ENCODE peak calls at places on chromosomes 16 and 17, in ten cellular contexts. V, Y, C, O, P, Q, Z, B, H and X are unnamed samples.
A peak's percentile ranks its signal among the peaks of the same experiment; 100 is the strongest.

GRCh38 chr17:17024778-17025300 is 17.4 kb upstream of the MPRIP start:
- DNase-seq in V (no peak), Y (no peak), C (no peak), O (no peak), P (no peak), Q (no peak), Z (no peak), B (no peak), H (no peak), X (no peak)

GRCh38 chr17:74125160-74125559 is 78.3 kb upstream of the RPL38 start:
- DNase-seq in V (no peak), Y (no peak), C (no peak), O (no peak), P (no peak), Q (no peak), Z (no peak), B (no peak), H (no peak), X (no peak)

GRCh38 chr17:47879776-47880452 is 16.1 kb upstream of the SP2 start:
- DNase-seq in V (no peak), Y (no peak), C (no peak), O (no peak), P (no peak), Q (no peak), Z (no peak), B (no peak), H (no peak), X (peak; percentile 37)

GRCh38 chr17:77115947-77116346 is 24.8 kb upstream of the SEC14L1 start:
- DNase-seq in V (no peak), Y (no peak), C (no peak), O (no peak), P (no peak), Q (no peak), Z (no peak), B (no peak), H (no peak), X (no peak)

GRCh38 chr17:55764610-55765009 is 13.8 kb downstream of the PCTP start:
- DNase-seq in V (no peak), Y (no peak), C (no peak), O (no peak), P (no peak), Q (no peak), Z (no peak), B (no peak), H (no peak), X (no peak)

GRCh38 chr16:50462793-50463507 is 85.2 kb upstream of the NKD1 start:
- DNase-seq in V (no peak), Y (peak; percentile 20), C (no peak), O (no peak), P (peak; percentile 6), Q (no peak), Z (no peak), B (peak; percentile 36), H (peak; percentile 18), X (no peak)

GRCh38 chr17:13477180-13477611 is 124.5 kb downstream of the HS3ST3A1 start:
- DNase-seq in V (no peak), Y (no peak), C (no peak), O (no peak), P (no peak), Q (no peak), Z (no peak), B (no peak), H (no peak), X (peak; percentile 3)

GRCh38 chr17:3887394-3887793 is 5.5 kb downstream of the CAMKK1 start:
- DNase-seq in V (no peak), Y (no peak), C (no peak), O (no peak), P (no peak), Q (no peak), Z (no peak), B (no peak), H (no peak), X (no peak)

GRCh38 chr16:35564148-35564547 is 2104.7 kb downstream of the TP53TG3F start:
- DNase-seq in V (no peak), Y (no peak), C (no peak), O (no peak), P (no peak), Q (no peak), Z (no peak), B (no peak), H (no peak), X (no peak)

GRCh38 chr16:35562471-35562870 is 2103.1 kb downstream of the TP53TG3F start:
- DNase-seq in V (no peak), Y (no peak), C (no peak), O (no peak), P (no peak), Q (no peak), Z (no peak), B (no peak), H (no peak), X (no peak)

GRCh38 chr16:35564889-35565288 is 2105.5 kb downstream of the TP53TG3F start:
- DNase-seq in V (no peak), Y (no peak), C (no peak), O (no peak), P (no peak), Q (no peak), Z (no peak), B (no peak), H (no peak), X (no peak)

GRCh38 chr16:35562919-35563318 is 2103.5 kb downstream of the TP53TG3F start:
- DNase-seq in V (no peak), Y (no peak), C (no peak), O (no peak), P (no peak), Q (no peak), Z (no peak), B (no peak), H (no peak), X (no peak)

GRCh38 chr16:35565626-35566025 is 2106.2 kb downstream of the TP53TG3F start:
- DNase-seq in V (no peak), Y (no peak), C (peak; percentile 59), O (no peak), P (no peak), Q (no peak), Z (no peak), B (no peak), H (no peak), X (no peak)
- H3K9me3 ChIP-seq in V (peaks cover 3% of the 10 kb centered on the region), Y (no peaks in the 10 kb centered on the region), C (no peaks in the 10 kb centered on the region), O (peaks cover 8% of the 10 kb centered on the region), P (no peaks in the 10 kb centered on the region), Q (no peaks in the 10 kb centered on the region), Z (no peaks in the 10 kb centered on the region), B (peaks cover 78% of the 10 kb centered on the region), H (peaks cover 24% of the 10 kb centered on the region), X (peaks cover 8% of the 10 kb centered on the region)

GRCh38 chr16:82016268-82016667 is 5.0 kb upstream of the SDR42E1 start:
- DNase-seq in V (no peak), Y (no peak), C (no peak), O (no peak), P (no peak), Q (peak; percentile 36), Z (no peak), B (no peak), H (no peak), X (peak; percentile 54)
- H3K4me3 ChIP-seq in V (no peak overlapping the region), Y (no peak overlapping the region), C (peak overlapping the region; percentile 14), O (no peak overlapping the region), P (no peak overlapping the region), Q (no peak overlapping the region), Z (no peak overlapping the region), B (no peak overlapping the region), H (no peak overlapping the region), X (no peak overlapping the region)

GRCh38 chr17:22503322-22503899 is 811.1 kb downstream of the KCNJ18 start:
- DNase-seq in V (no peak), Y (no peak), C (no peak), O (no peak), P (no peak), Q (no peak), Z (no peak), B (no peak), H (no peak), X (no peak)

GRCh38 chr17:22506231-22506630 is 813.9 kb downstream of the KCNJ18 start:
- DNase-seq in V (no peak), Y (no peak), C (no peak), O (no peak), P (no peak), Q (no peak), Z (no peak), B (no peak), H (no peak), X (peak; percentile 35)

GRCh38 chr17:22505660-22506059 is 813.3 kb downstream of the KCNJ18 start:
- DNase-seq in V (no peak), Y (no peak), C (no peak), O (no peak), P (no peak), Q (no peak), Z (no peak), B (no peak), H (no peak), X (no peak)

GRCh38 chr17:22507823-22508222 is 815.5 kb downstream of the KCNJ18 start:
- DNase-seq in V (no peak), Y (no peak), C (no peak), O (no peak), P (no peak), Q (no peak), Z (no peak), B (no peak), H (no peak), X (peak; percentile 8)

GRCh38 chr17:22506861-22507260 is 814.5 kb downstream of the KCNJ18 start:
- DNase-seq in V (no peak), Y (no peak), C (no peak), O (no peak), P (no peak), Q (no peak), Z (no peak), B (no peak), H (no peak), X (peak; percentile 10)
- H3K9me3 ChIP-seq in V (no peaks in the 10 kb centered on the region), Y (no peaks in the 10 kb centered on the region), C (no peaks in the 10 kb centered on the region), O (peaks cover 29% of the 10 kb centered on the region), P (peaks cover 34% of the 10 kb centered on the region), Q (no peaks in the 10 kb centered on the region), Z (no peaks in the 10 kb centered on the region), B (peaks cover 26% of the 10 kb centered on the region), H (peaks cover 66% of the 10 kb centered on the region), X (no peaks in the 10 kb centered on the region)

GRCh38 chr16:57982345-57982744 is 11.4 kb upstream of the CNGB1 start:
- DNase-seq in V (no peak), Y (no peak), C (peak; percentile 38), O (no peak), P (no peak), Q (no peak), Z (no peak), B (no peak), H (no peak), X (no peak)

GRCh38 chr16:57987441-57988177 is 12.9 kb downstream of the ZNF319 start:
- DNase-seq in V (no peak), Y (no peak), C (no peak), O (no peak), P (no peak), Q (no peak), Z (no peak), B (no peak), H (no peak), X (no peak)

GRCh38 chr16:57984443-57985203 is 13.7 kb upstream of the CNGB1 start:
- DNase-seq in V (peak; percentile 81), Y (peak; percentile 79), C (no peak), O (peak; percentile 91), P (peak; percentile 69), Q (peak; percentile 69), Z (peak; percentile 85), B (peak; percentile 95), H (peak; percentile 87), X (no peak)

GRCh38 chr16:57986196-57986595 is 14.3 kb downstream of the ZNF319 start:
- DNase-seq in V (no peak), Y (no peak), C (no peak), O (no peak), P (no peak), Q (no peak), Z (no peak), B (no peak), H (no peak), X (no peak)

DNA sequence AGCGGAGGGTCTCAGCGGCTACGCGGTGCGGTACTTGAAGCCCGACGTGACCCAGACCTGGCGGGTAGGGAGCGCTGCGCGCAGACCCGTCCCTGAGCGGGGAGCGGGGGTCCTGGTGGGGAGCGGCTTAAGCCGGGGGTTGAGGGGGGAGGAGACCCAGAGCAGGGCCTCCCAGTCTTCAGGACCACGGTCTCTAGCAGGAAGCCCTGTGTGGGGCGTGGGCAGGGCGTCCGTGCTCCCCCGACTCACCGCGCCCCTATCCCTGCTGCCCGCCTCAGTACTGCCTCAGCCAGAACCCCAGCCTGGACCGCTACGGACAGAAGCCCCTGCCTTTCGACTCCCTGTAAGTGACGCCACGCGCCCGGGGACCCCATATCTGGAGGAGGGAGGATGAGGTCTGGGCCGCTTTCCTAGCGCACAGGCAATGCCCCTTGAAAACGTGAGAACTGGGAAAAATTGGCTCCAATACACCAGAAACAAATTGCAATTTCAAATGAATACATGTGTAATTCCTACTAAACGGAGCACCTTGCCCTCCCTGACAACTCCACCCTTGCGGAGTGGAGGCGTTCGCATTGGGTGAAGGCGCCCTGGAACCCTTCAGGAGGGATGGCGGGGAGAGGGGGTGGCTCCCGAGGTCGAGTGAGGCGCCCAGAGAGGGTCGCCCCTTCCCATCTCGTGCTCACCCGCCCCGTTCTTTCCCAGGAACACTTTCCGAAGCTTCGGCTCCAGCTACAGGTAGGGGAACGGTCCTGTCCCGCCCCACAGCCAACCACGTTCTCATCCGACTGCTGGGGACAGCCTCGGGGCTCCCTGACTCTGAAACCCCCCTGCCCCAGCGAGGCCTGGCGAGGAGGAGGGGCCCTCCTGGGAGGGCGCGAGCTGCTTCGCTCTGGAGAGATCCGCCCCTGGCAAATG is 14.5 kb upstream of the CNGB1 start:
- DNase-seq in V (no peak), Y (no peak), C (no peak), O (no peak), P (no peak), Q (no peak), Z (no peak), B (no peak), H (no peak), X (no peak)
- H3K4me3 ChIP-seq in V (peak overlapping the region; percentile 83), Y (peak overlapping the region; percentile 36), C (no peak overlapping the region), O (peak overlapping the region; percentile 44), P (peak overlapping the region; percentile 64), Q (peak overlapping the region; percentile 54), Z (peak overlapping the region; percentile 37), B (peak overlapping the region; percentile 45), H (peak overlapping the region; percentile 54), X (no peak overlapping the region)